ENCODE peak calls at places on chromosomes 12 and 14, in six cellular contexts. One of them, this sample, is unnamed.

GRCh38 chr12:75722714-75723200 is 211.3 kb upstream of the KRR1 start:
- DNase-seq in sigmoid colon: peak
- DNase-seq in GM23338: no peak
- DNase-seq in transverse colon: peak
- DNase-seq in spleen: no peak
- DNase-seq in HCT116: peak
- DNase-seq in this sample: no peak

GRCh38 chr12:131726-132465 is 65.3 kb downstream of the IQSEC3 start:
- DNase-seq in HCT116: no peak
- DNase-seq in GM23338: no peak
- DNase-seq in transverse colon: no peak
- DNase-seq in spleen: no peak
- DNase-seq in sigmoid colon: no peak
- DNase-seq in this sample: no peak

GRCh38 chr12:52673216-52673615 is 7.0 kb downstream of the KRT1 start:
- DNase-seq in sigmoid colon: no peak
- DNase-seq in HCT116: no peak
- DNase-seq in spleen: no peak
- DNase-seq in GM23338: no peak
- DNase-seq in transverse colon: no peak
- DNase-seq in this sample: no peak

GRCh38 chr12:13571035-13571434 is 374.5 kb downstream of the EMP1 start:
- DNase-seq in transverse colon: no peak
- DNase-seq in HCT116: peak
- DNase-seq in spleen: no peak
- DNase-seq in GM23338: no peak
- DNase-seq in sigmoid colon: no peak
- DNase-seq in this sample: no peak

GRCh38 chr12:12333980-12334709 is 15.9 kb downstream of the MANSC1 start:
- DNase-seq in GM23338: peak
- DNase-seq in sigmoid colon: no peak
- DNase-seq in HCT116: peak
- DNase-seq in transverse colon: peak
- DNase-seq in spleen: peak
- DNase-seq in this sample: no peak

GRCh38 chr12:51128905-51129304 is 44.0 kb downstream of the TFCP2 start:
- DNase-seq in sigmoid colon: no peak
- DNase-seq in GM23338: no peak
- DNase-seq in transverse colon: no peak
- DNase-seq in HCT116: no peak
- DNase-seq in spleen: no peak
- DNase-seq in this sample: no peak

GRCh38 chr12:94898388-94898787 is 105.1 kb downstream of the NDUFA12 start:
- DNase-seq in spleen: no peak
- DNase-seq in GM23338: peak
- DNase-seq in HCT116: no peak
- DNase-seq in transverse colon: no peak
- DNase-seq in sigmoid colon: no peak
- DNase-seq in this sample: no peak

GRCh38 chr12:120800665-120801064 is 75.0 kb downstream of the ACADS start:
- DNase-seq in GM23338: no peak
- DNase-seq in transverse colon: no peak
- DNase-seq in sigmoid colon: no peak
- DNase-seq in HCT116: no peak
- DNase-seq in spleen: no peak
- DNase-seq in this sample: no peak

GRCh38 chr12:76996983-76997382 is 68.4 kb downstream of the E2F7 start:
- DNase-seq in sigmoid colon: no peak
- DNase-seq in transverse colon: no peak
- DNase-seq in spleen: no peak
- DNase-seq in HCT116: no peak
- DNase-seq in GM23338: no peak
- DNase-seq in this sample: no peak

GRCh38 chr14:45253754-45254300 is 825 bp upstream of the MIS18BP1 start:
- DNase-seq in GM23338: peak
- DNase-seq in spleen: peak
- DNase-seq in transverse colon: peak
- DNase-seq in sigmoid colon: peak
- DNase-seq in HCT116: peak
- DNase-seq in this sample: no peak

GRCh38 chr14:91185721-91186120 is 58.8 kb downstream of the GPR68 start:
- DNase-seq in HCT116: no peak
- DNase-seq in GM23338: no peak
- DNase-seq in transverse colon: no peak
- DNase-seq in spleen: no peak
- DNase-seq in sigmoid colon: no peak
- DNase-seq in this sample: no peak

GRCh38 chr14:71855399-71856036 is 76.7 kb upstream of the RGS6 start:
- DNase-seq in sigmoid colon: no peak
- DNase-seq in transverse colon: peak
- DNase-seq in spleen: peak
- DNase-seq in GM23338: peak
- DNase-seq in HCT116: peak
- DNase-seq in this sample: no peak

GRCh38 chr14:22220427-22220826 is 368.6 kb downstream of the DAD1 start:
- DNase-seq in HCT116: no peak
- DNase-seq in GM23338: no peak
- DNase-seq in spleen: no peak
- DNase-seq in sigmoid colon: no peak
- DNase-seq in transverse colon: no peak
- DNase-seq in this sample: no peak

GRCh38 chr12:22860926-22861325 is 236.0 kb downstream of the ETNK1 start:
- DNase-seq in spleen: no peak
- DNase-seq in transverse colon: no peak
- DNase-seq in sigmoid colon: no peak
- DNase-seq in HCT116: no peak
- DNase-seq in GM23338: peak
- DNase-seq in this sample: no peak

GRCh38 chr14:38339704-38340103 is 83.8 kb upstream of the CLEC14A start:
- DNase-seq in transverse colon: no peak
- DNase-seq in spleen: no peak
- DNase-seq in HCT116: no peak
- DNase-seq in sigmoid colon: no peak
- DNase-seq in GM23338: no peak
- DNase-seq in this sample: no peak

GRCh38 chr14:44942436-44942835 is 19.3 kb downstream of the KLHL28 start:
- DNase-seq in transverse colon: no peak
- DNase-seq in GM23338: no peak
- DNase-seq in sigmoid colon: no peak
- DNase-seq in spleen: no peak
- DNase-seq in HCT116: no peak
- DNase-seq in this sample: no peak

GRCh38 chr14:99043756-99044155 is 228.2 kb downstream of the BCL11B start:
- DNase-seq in transverse colon: no peak
- DNase-seq in HCT116: no peak
- DNase-seq in sigmoid colon: no peak
- DNase-seq in spleen: no peak
- DNase-seq in GM23338: no peak
- DNase-seq in this sample: no peak

GRCh38 chr12:111327474-111327873 is 41.4 kb downstream of the PHETA1 start:
- DNase-seq in sigmoid colon: no peak
- DNase-seq in transverse colon: no peak
- DNase-seq in HCT116: no peak
- DNase-seq in GM23338: peak
- DNase-seq in spleen: no peak
- DNase-seq in this sample: no peak

GRCh38 chr12:74945771-74946198 is 263.9 kb downstream of the KCNC2 start:
- DNase-seq in transverse colon: no peak
- DNase-seq in HCT116: no peak
- DNase-seq in sigmoid colon: no peak
- DNase-seq in GM23338: no peak
- DNase-seq in spleen: no peak
- DNase-seq in this sample: no peak

GRCh38 chr12:111347891-111348644 is 20.8 kb downstream of the PHETA1 start:
- DNase-seq in transverse colon: no peak
- DNase-seq in spleen: no peak
- DNase-seq in GM23338: no peak
- DNase-seq in sigmoid colon: no peak
- DNase-seq in HCT116: no peak
- DNase-seq in this sample: no peak

GRCh38 chr14:21537088-21537424 is 10.9 kb upstream of the SALL2 start:
- DNase-seq in GM23338: no peak
- DNase-seq in HCT116: no peak
- DNase-seq in spleen: no peak
- DNase-seq in transverse colon: no peak
- DNase-seq in sigmoid colon: no peak
- DNase-seq in this sample: no peak

GRCh38 chr12:53825246-53826081 is 73.7 kb upstream of the CISTR start:
- DNase-seq in transverse colon: no peak
- DNase-seq in sigmoid colon: no peak
- DNase-seq in GM23338: no peak
- DNase-seq in HCT116: peak
- DNase-seq in spleen: no peak
- DNase-seq in this sample: no peak

GRCh38 chr14:98835051-98835824 is 436.8 kb downstream of the BCL11B start:
- DNase-seq in spleen: no peak
- DNase-seq in GM23338: no peak
- DNase-seq in transverse colon: no peak
- DNase-seq in sigmoid colon: no peak
- DNase-seq in HCT116: no peak
- DNase-seq in this sample: no peak

DNA sequence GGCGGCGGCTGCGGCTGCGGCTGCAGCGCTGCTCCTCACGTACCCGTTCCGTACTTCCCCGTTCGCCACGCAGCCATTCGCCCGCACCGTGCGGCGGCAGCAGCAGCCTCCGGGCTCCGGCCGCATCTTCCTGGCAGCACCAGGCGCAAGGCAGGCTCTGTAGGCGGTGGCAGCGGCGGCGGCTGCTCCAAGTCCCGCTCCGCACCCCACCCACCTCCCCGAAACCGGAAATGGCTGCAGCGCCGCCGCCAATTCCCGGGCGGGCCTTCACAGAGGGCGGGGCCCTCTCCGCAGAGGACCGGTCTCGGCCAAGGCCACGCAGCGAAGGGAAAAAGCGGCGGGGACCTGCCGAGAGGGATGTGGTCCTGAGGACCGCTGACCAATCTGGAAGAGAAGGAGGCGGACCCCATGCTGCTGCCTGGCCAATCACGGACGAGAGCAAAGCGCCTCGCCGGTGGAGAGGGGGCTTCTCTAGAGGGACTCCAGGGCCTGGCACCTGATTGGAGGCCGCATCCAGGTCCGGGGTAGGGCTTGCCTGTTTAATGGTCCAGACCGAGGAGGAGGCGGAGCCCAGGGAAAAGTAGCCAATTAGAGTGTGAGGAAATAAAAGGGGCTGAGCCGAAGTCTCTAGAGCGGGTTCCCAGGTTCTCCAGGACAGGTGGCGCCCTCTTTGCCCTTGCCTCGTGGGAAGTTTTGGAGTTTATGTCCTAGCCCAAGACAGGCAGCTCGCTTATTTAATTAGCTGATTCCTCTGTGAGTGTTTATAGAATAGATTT is at the start of gene SPTLC2:
- DNase-seq in HCT116: peak
- DNase-seq in spleen: peak
- DNase-seq in transverse colon: peak
- DNase-seq in GM23338: peak
- DNase-seq in sigmoid colon: peak
- DNase-seq in this sample: peak
- H3K27ac ChIP-seq in HCT116: peak
- H3K27ac ChIP-seq in spleen: peak
- H3K27ac ChIP-seq in transverse colon: peak
- H3K27ac ChIP-seq in GM23338: peak
- H3K27ac ChIP-seq in sigmoid colon: peak
- H3K27ac ChIP-seq in this sample: peak

GRCh38 chr12:64534672-64535199 is 75.6 kb upstream of the RASSF3 start:
- DNase-seq in sigmoid colon: no peak
- DNase-seq in HCT116: no peak
- DNase-seq in spleen: no peak
- DNase-seq in GM23338: no peak
- DNase-seq in transverse colon: no peak
- DNase-seq in this sample: no peak
- TF ChIP-seq POLR2AphosphoS5 in sigmoid colon: no peak
- TF ChIP-seq POLR2AphosphoS5 in HCT116: no peak
- TF ChIP-seq POLR2AphosphoS5 in spleen: no peak
- TF ChIP-seq POLR2AphosphoS5 in GM23338: no peak
- TF ChIP-seq POLR2AphosphoS5 in transverse colon: no peak
- TF ChIP-seq POLR2AphosphoS5 in this sample: no peak

DNA sequence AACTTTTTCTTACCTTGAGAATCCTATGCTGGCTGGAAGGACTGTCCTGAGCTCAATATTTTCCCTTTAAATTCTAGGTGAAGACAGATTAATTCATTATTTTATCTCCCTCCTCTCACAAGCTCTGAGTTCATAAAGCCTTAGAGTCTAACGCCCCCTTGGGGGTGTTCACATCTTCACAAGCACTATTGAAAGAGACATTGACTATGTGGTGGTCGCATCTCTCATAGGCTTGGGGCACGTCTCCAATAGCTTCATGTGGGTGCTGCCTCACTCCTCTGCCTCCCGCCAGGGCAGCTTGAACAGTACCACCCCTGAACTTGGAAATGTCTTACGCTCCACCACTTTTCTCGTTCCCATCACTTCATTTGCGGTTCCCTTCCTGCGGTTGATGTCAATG is 106.2 kb downstream of the UNC79 start:
- DNase-seq in HCT116: peak
- DNase-seq in transverse colon: no peak
- DNase-seq in sigmoid colon: no peak
- DNase-seq in GM23338: peak
- DNase-seq in spleen: no peak
- DNase-seq in this sample: no peak
- TF ChIP-seq CTCF in HCT116: peak
- TF ChIP-seq CTCF in transverse colon: no peak
- TF ChIP-seq CTCF in sigmoid colon: no peak
- TF ChIP-seq CTCF in GM23338: peak
- TF ChIP-seq CTCF in spleen: no peak
- TF ChIP-seq CTCF in this sample: no peak

GRCh38 chr12:3145036-3145435 is 67.9 kb downstream of the TSPAN9 start:
- DNase-seq in spleen: no peak
- DNase-seq in transverse colon: no peak
- DNase-seq in HCT116: no peak
- DNase-seq in GM23338: no peak
- DNase-seq in sigmoid colon: no peak
- DNase-seq in this sample: no peak
- H3K27ac ChIP-seq in spleen: no peak
- H3K27ac ChIP-seq in transverse colon: no peak
- H3K27ac ChIP-seq in HCT116: no peak
- H3K27ac ChIP-seq in GM23338: no peak
- H3K27ac ChIP-seq in sigmoid colon: no peak
- H3K27ac ChIP-seq in this sample: no peak